ENCODE peak calls at places on chromosomes 4 and X, in six cellular contexts. Z is tibial artery, X is colonic mucosa, O is IMR-90, W is lung, K is adrenal gland. V is an unnamed sample. For H3K4me1, the result is how much of the 10 kb centered on the place peaks cover.

GRCh38 chr4:159150838-159151390 is 48.0 kb downstream of the RAPGEF2 start:
- DNase-seq in Z (no peak), X (no peak), O (no peak), W (no peak), K (no peak), V (no peak)

GRCh38 chrX:31213941-31214340 is 142.1 kb upstream of the FTHL17 start:
- DNase-seq in Z (no peak), X (no peak), O (peak), W (no peak), K (no peak), V (no peak)

GRCh38 chr4:25367004-25367621 is 9.9 kb upstream of the ANAPC4 start:
- DNase-seq in Z (no peak), X (no peak), O (peak), W (no peak), K (no peak), V (no peak)

GRCh38 chr4:32735856-32736590 is 2015.9 kb downstream of the PCDH7 start:
- DNase-seq in Z (no peak), X (no peak), O (no peak), W (no peak), K (no peak), V (no peak)

GRCh38 chr4:4794421-4794820 is 65.0 kb upstream of the MSX1 start:
- DNase-seq in Z (no peak), X (no peak), O (no peak), W (no peak), K (no peak), V (no peak)

GRCh38 chr4:24742335-24742734 is 53.0 kb upstream of the SOD3 start:
- DNase-seq in Z (no peak), X (no peak), O (no peak), W (no peak), K (no peak), V (no peak)

GRCh38 chrX:129665916-129666644 is 11.3 kb upstream of the APLN start:
- DNase-seq in Z (no peak), X (no peak), O (peak), W (no peak), K (peak), V (no peak)

GRCh38 chrX:15930585-15930984 is 76.0 kb upstream of the AP1S2 start:
- DNase-seq in Z (no peak), X (no peak), O (peak), W (no peak), K (no peak), V (no peak)

GRCh38 chr4:28101583-28101982 is 1240.9 kb downstream of the STIM2 start:
- DNase-seq in Z (no peak), X (no peak), O (no peak), W (no peak), K (no peak), V (no peak)

GRCh38 chr4:338759-339097 is 1.1 kb downstream of the ZNF141 start:
- DNase-seq in Z (no peak), X (no peak), O (no peak), W (no peak), K (no peak), V (no peak)

GRCh38 chr4:8439168-8439567 is 1.4 kb downstream of the ACOX3 start:
- DNase-seq in Z (no peak), X (no peak), O (peak), W (no peak), K (no peak), V (no peak)

GRCh38 chr4:167873536-167873935 is 218.8 kb upstream of the ANXA10 start:
- DNase-seq in Z (no peak), X (no peak), O (no peak), W (no peak), K (no peak), V (no peak)

GRCh38 chr4:11765849-11766453 is 337.3 kb upstream of the HS3ST1 start:
- DNase-seq in Z (no peak), X (peak), O (peak), W (no peak), K (peak), V (no peak)

GRCh38 chr4:10033191-10033881 is 12.0 kb upstream of the SLC2A9 start:
- DNase-seq in Z (peak), X (no peak), O (peak), W (no peak), K (peak), V (no peak)

GRCh38 chrX:141158084-141158483 is 18.8 kb downstream of the LDOC1 start:
- DNase-seq in Z (no peak), X (no peak), O (no peak), W (no peak), K (no peak), V (no peak)

GRCh38 chr4:168569066-168569908 is 72.4 kb downstream of the PALLD start:
- DNase-seq in Z (no peak), X (peak), O (no peak), W (peak), K (no peak), V (no peak)

GRCh38 chr4:8910100-8910821 is 38.6 kb upstream of the HMX1 start:
- DNase-seq in Z (peak), X (no peak), O (no peak), W (no peak), K (no peak), V (no peak)

GRCh38 chrX:2342878-2343277 is 157.9 kb downstream of the DHRSX start:
- DNase-seq in Z (no peak), X (no peak), O (peak), W (no peak), K (no peak), V (no peak)

GRCh38 chrX:22690116-22690515 is 309.6 kb upstream of the DDX53 start:
- DNase-seq in Z (no peak), X (no peak), O (peak), W (no peak), K (no peak), V (no peak)

GRCh38 chr4:190016369-190017289 is 10.4 kb downstream of the FRG2 start:
- DNase-seq in Z (no peak), X (no peak), O (no peak), W (no peak), K (no peak), V (no peak)

GRCh38 chr4:66506985-66507384 is 836.7 kb upstream of the EPHA5 start:
- DNase-seq in Z (no peak), X (no peak), O (no peak), W (no peak), K (no peak), V (no peak)

GRCh38 chrX:11724122-11725017 is 33.7 kb upstream of the MSL3 start:
- DNase-seq in Z (no peak), X (no peak), O (peak), W (no peak), K (no peak), V (no peak)

GRCh38 chrX:21728276-21728968 is 29.5 kb downstream of the SMPX start:
- DNase-seq in Z (no peak), X (no peak), O (no peak), W (no peak), K (no peak), V (no peak)

GRCh38 chr4:40251366-40251765 is 54.5 kb downstream of the RHOH start:
- DNase-seq in Z (no peak), X (no peak), O (no peak), W (no peak), K (no peak), V (no peak)

GRCh38 chrX:11367609-11368430 is 74.6 kb downstream of the AMELX start:
- DNase-seq in Z (no peak), X (no peak), O (peak), W (no peak), K (peak), V (no peak)

GRCh38 chr4:128290526-128290925 is 2.9 kb upstream of the PGRMC2 start:
- DNase-seq in Z (no peak), X (no peak), O (no peak), W (no peak), K (no peak), V (no peak)

GRCh38 chrX:18889982-18890381 is 93.9 kb downstream of the PHKA2 start:
- DNase-seq in Z (no peak), X (no peak), O (no peak), W (no peak), K (peak), V (no peak)

GRCh38 chr4:2091990-2092652 is 33.0 kb downstream of the NAT8L start:
- DNase-seq in Z (peak), X (no peak), O (no peak), W (peak), K (no peak), V (no peak)

GRCh38 chr4:3649491-3649890 is 116.7 kb upstream of the ADRA2C start:
- DNase-seq in Z (no peak), X (no peak), O (no peak), W (no peak), K (no peak), V (no peak)

GRCh38 chr4:158211288-158211687 is 1.0 kb downstream of the TMEM144 start:
- DNase-seq in Z (no peak), X (peak), O (no peak), W (no peak), K (no peak), V (no peak)

GRCh38 chrX:150225756-150226155 is 137.4 kb upstream of the MAMLD1 start:
- DNase-seq in Z (no peak), X (peak), O (no peak), W (no peak), K (no peak), V (no peak)

GRCh38 chrX:14290335-14290734 is 239.0 kb upstream of the GLRA2 start:
- DNase-seq in Z (no peak), X (no peak), O (no peak), W (no peak), K (no peak), V (no peak)
- H3K4me1 ChIP-seq in Z (under half), X (under half), O (under half), W (under half), K (under half), V (under half)

GRCh38 chrX:152641256-152641875 is 3.7 kb downstream of the GABRQ start:
- DNase-seq in Z (no peak), X (no peak), O (no peak), W (peak), K (no peak), V (no peak)

GRCh38 chrX:152639426-152639825 is 1.7 kb downstream of the GABRQ start:
- DNase-seq in Z (no peak), X (no peak), O (no peak), W (peak), K (no peak), V (no peak)

GRCh38 chrX:152642931-152643525 is 5.3 kb downstream of the GABRQ start:
- DNase-seq in Z (no peak), X (no peak), O (no peak), W (peak), K (no peak), V (no peak)

GRCh38 chrX:152640039-152640818 is 2.5 kb downstream of the GABRQ start:
- DNase-seq in Z (no peak), X (no peak), O (peak), W (peak), K (no peak), V (no peak)

DNA sequence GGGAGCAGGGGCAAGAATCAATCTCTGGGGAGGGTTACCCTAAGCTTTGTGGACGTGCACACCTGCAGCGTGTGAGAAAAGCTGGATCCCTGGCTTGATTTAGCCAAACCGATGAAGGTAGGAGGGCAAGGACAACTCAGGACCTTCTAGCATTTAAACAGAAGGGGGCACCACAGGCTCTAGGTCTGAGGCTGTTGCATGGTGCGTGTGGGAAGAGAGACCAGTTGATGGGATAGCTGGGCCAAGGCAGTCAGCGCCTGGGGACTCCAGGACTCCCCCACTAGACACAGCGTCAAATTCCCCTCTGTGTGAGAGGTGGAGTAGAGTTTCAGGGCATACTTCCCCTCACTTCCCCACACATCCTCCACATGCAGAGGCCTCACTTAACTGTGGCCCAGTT is 4.3 kb downstream of the GABRQ start:
- DNase-seq in Z (no peak), X (no peak), O (peak), W (peak), K (no peak), V (no peak)
- TF ChIP-seq CTCF in Z (no peak), X (no peak), O (no peak), W (no peak), K (no peak), V (no peak)

GRCh38 chr4:31100551-31100950 is 380.4 kb downstream of the PCDH7 start:
- DNase-seq in Z (no peak), X (no peak), O (peak), W (no peak), K (no peak), V (no peak)
- H3K4me1 ChIP-seq in Z (half or more), X (under half), O (under half), W (under half), K (under half), V (half or more)

GRCh38 chr4:48943387-48943786 is 36.8 kb upstream of the OCIAD2 start:
- DNase-seq in Z (no peak), X (no peak), O (no peak), W (no peak), K (no peak), V (no peak)
- TF ChIP-seq CTCF in Z (no peak), X (no peak), O (peak), W (no peak), K (no peak), V (no peak)

GRCh38 chr4:76704133-76704881 is 193.6 kb downstream of the SOWAHB start:
- DNase-seq in Z (no peak), X (peak), O (peak), W (peak), K (no peak), V (no peak)

GRCh38 chr4:76706581-76706980 is 191.4 kb downstream of the SOWAHB start:
- DNase-seq in Z (no peak), X (no peak), O (no peak), W (no peak), K (no peak), V (no peak)

GRCh38 chr4:76703676-76704075 is 194.3 kb downstream of the SOWAHB start:
- DNase-seq in Z (no peak), X (no peak), O (no peak), W (no peak), K (no peak), V (no peak)

GRCh38 chr4:76703123-76703490 is 194.8 kb downstream of the SOWAHB start:
- DNase-seq in Z (no peak), X (no peak), O (no peak), W (no peak), K (no peak), V (no peak)

GRCh38 chr4:76705497-76705896 is 192.4 kb downstream of the SOWAHB start:
- DNase-seq in Z (no peak), X (no peak), O (peak), W (no peak), K (no peak), V (no peak)
- H3K4me1 ChIP-seq in Z (half or more), X (under half), O (under half), W (under half), K (under half), V (half or more)